ENCODE peak calls at places on chromosomes 12 and 14, in eight cellular contexts. R, Z, F, G, U, K, D and X are unnamed samples.

GRCh38 chr12:121172145-121172544 is 37.8 kb upstream of the P2RX4 start:
- DNase-seq in R (no peak), Z (no peak), F (no peak), G (no peak), U (no peak), K (no peak), D (no peak), X (no peak)

GRCh38 chr12:53644133-53644532 is 18.0 kb upstream of the ATF7 start:
- DNase-seq in R (no peak), Z (no peak), F (no peak), G (no peak), U (no peak), K (no peak), D (no peak), X (no peak)

GRCh38 chr12:14403711-14404164 is 38.3 kb downstream of the ATF7IP start:
- DNase-seq in R (no peak), Z (peak; percentile 72), F (peak; percentile 62), G (peak; percentile 87), U (no peak), K (peak; percentile 4), D (no peak), X (peak; percentile 51)

GRCh38 chr14:23094666-23095195 is at the start of gene ACIN1:
- DNase-seq in R (peak; percentile 99), Z (peak; percentile 92), F (peak; percentile 79), G (peak; percentile 87), U (peak; percentile 80), K (no peak), D (no peak), X (no peak)

GRCh38 chr14:77988966-77989365 is 181.2 kb upstream of the NRXN3 start:
- DNase-seq in R (peak; percentile 67), Z (no peak), F (no peak), G (peak; percentile 85), U (peak; percentile 67), K (no peak), D (peak; percentile 85), X (peak; percentile 87)

GRCh38 chr14:20622816-20623291 is 18.6 kb downstream of the OR6S1 start:
- DNase-seq in R (no peak), Z (no peak), F (no peak), G (no peak), U (no peak), K (no peak), D (no peak), X (no peak)

GRCh38 chr14:40371011-40371410 is 938.8 kb upstream of the FBXO33 start:
- DNase-seq in R (no peak), Z (no peak), F (no peak), G (no peak), U (no peak), K (no peak), D (no peak), X (no peak)

GRCh38 chr14:88421286-88421685 is 35.8 kb downstream of the SPATA7 start:
- DNase-seq in R (no peak), Z (no peak), F (no peak), G (peak; percentile 43), U (no peak), K (no peak), D (no peak), X (no peak)

GRCh38 chr14:77436042-77436441 is 12.7 kb upstream of the NOXRED1 start:
- DNase-seq in R (no peak), Z (no peak), F (no peak), G (no peak), U (no peak), K (no peak), D (no peak), X (no peak)

GRCh38 chr14:101761881-101762529 is 496 bp downstream of the PPP2R5C start:
- DNase-seq in R (peak; percentile 79), Z (peak; percentile 26), F (peak; percentile 67), G (no peak), U (peak; percentile 73), K (no peak), D (peak; percentile 50), X (no peak)

GRCh38 chr12:109085590-109085989 is 7.7 kb downstream of the ALKBH2 start:
- DNase-seq in R (no peak), Z (no peak), F (no peak), G (no peak), U (no peak), K (no peak), D (no peak), X (no peak)

GRCh38 chr12:108825205-108825950 is 32.0 kb downstream of the SSH1 start:
- DNase-seq in R (no peak), Z (peak; percentile 24), F (no peak), G (peak; percentile 65), U (no peak), K (peak; percentile 29), D (no peak), X (no peak)

GRCh38 chr12:15155271-15155670 is 65.9 kb downstream of the RERG start:
- DNase-seq in R (no peak), Z (no peak), F (no peak), G (no peak), U (no peak), K (no peak), D (no peak), X (no peak)

GRCh38 chr14:67564236-67564635 is 31.1 kb downstream of the PLEKHH1 start:
- DNase-seq in R (no peak), Z (no peak), F (no peak), G (no peak), U (peak; percentile 21), K (no peak), D (no peak), X (no peak)

GRCh38 chr12:131309700-131310099 is 356.0 kb downstream of the ADGRD1 start:
- DNase-seq in R (peak; percentile 28), Z (no peak), F (no peak), G (no peak), U (peak; percentile 27), K (no peak), D (no peak), X (no peak)

GRCh38 chr12:108403952-108404351 is 64.8 kb upstream of the CMKLR1 start:
- DNase-seq in R (no peak), Z (no peak), F (no peak), G (no peak), U (no peak), K (no peak), D (no peak), X (no peak)

GRCh38 chr14:76767681-76768055 is 6.4 kb downstream of the VASH1 start:
- DNase-seq in R (no peak), Z (no peak), F (no peak), G (no peak), U (no peak), K (no peak), D (no peak), X (no peak)